ENCODE peak calls at places on chromosome 19, in six cellular contexts. One of them, this sample, is unnamed.

GRCh38 chr19:14267224-14267741 is 61.3 kb upstream of the ADGRL1 start:
- DNase-seq in H9: no peak
- DNase-seq in IMR-90: no peak
- DNase-seq in H1: no peak
- DNase-seq in neuronal stem cell: no peak
- DNase-seq in trophoblast cell: no peak
- DNase-seq in this sample: no peak

GRCh38 chr19:29371766-29372415 is 153.9 kb upstream of the VSTM2B start:
- DNase-seq in H9: peak
- DNase-seq in IMR-90: no peak
- DNase-seq in H1: no peak
- DNase-seq in neuronal stem cell: no peak
- DNase-seq in trophoblast cell: no peak
- DNase-seq in this sample: no peak

GRCh38 chr19:33384983-33385382 is 11.5 kb downstream of the CEBPG start:
- DNase-seq in H9: no peak
- DNase-seq in IMR-90: no peak
- DNase-seq in H1: no peak
- DNase-seq in neuronal stem cell: no peak
- DNase-seq in trophoblast cell: no peak
- DNase-seq in this sample: no peak

GRCh38 chr19:35901854-35902661 is at the start of gene HCST:
- DNase-seq in H9: no peak
- DNase-seq in IMR-90: peak
- DNase-seq in H1: no peak
- DNase-seq in neuronal stem cell: no peak
- DNase-seq in trophoblast cell: peak
- DNase-seq in this sample: no peak

GRCh38 chr19:28498404-28498976 is 714.5 kb downstream of the UQCRFS1 start:
- DNase-seq in H9: no peak
- DNase-seq in IMR-90: no peak
- DNase-seq in H1: no peak
- DNase-seq in neuronal stem cell: no peak
- DNase-seq in trophoblast cell: no peak
- DNase-seq in this sample: no peak

GRCh38 chr19:30371157-30371845 is 883 bp upstream of the ZNF536 start:
- DNase-seq in H9: no peak
- DNase-seq in IMR-90: no peak
- DNase-seq in H1: no peak
- DNase-seq in neuronal stem cell: no peak
- DNase-seq in trophoblast cell: no peak
- DNase-seq in this sample: no peak

GRCh38 chr19:42317535-42317934 is 4.4 kb downstream of the TMEM145 start:
- DNase-seq in H9: no peak
- DNase-seq in IMR-90: no peak
- DNase-seq in H1: no peak
- DNase-seq in neuronal stem cell: no peak
- DNase-seq in trophoblast cell: no peak
- DNase-seq in this sample: no peak

GRCh38 chr19:18776288-18776594 is 14.9 kb downstream of the COMP start:
- DNase-seq in H9: no peak
- DNase-seq in IMR-90: peak
- DNase-seq in H1: no peak
- DNase-seq in neuronal stem cell: no peak
- DNase-seq in trophoblast cell: no peak
- DNase-seq in this sample: peak

GRCh38 chr19:11339254-11340098 is at the start of gene RAB3D:
- DNase-seq in H9: peak
- DNase-seq in IMR-90: peak
- DNase-seq in H1: peak
- DNase-seq in neuronal stem cell: peak
- DNase-seq in trophoblast cell: peak
- DNase-seq in this sample: peak

GRCh38 chr19:44542671-44543070 is 13.2 kb upstream of the CEACAM20 start:
- DNase-seq in H9: no peak
- DNase-seq in IMR-90: no peak
- DNase-seq in H1: no peak
- DNase-seq in neuronal stem cell: no peak
- DNase-seq in trophoblast cell: no peak
- DNase-seq in this sample: no peak

GRCh38 chr19:57887195-57887941 is 1.5 kb downstream of the ZNF814 start:
- DNase-seq in H9: peak
- DNase-seq in IMR-90: no peak
- DNase-seq in H1: peak
- DNase-seq in neuronal stem cell: peak
- DNase-seq in trophoblast cell: peak
- DNase-seq in this sample: peak

GRCh38 chr19:39432677-39433025 is 3.1 kb downstream of the RPS16 start:
- DNase-seq in H9: no peak
- DNase-seq in IMR-90: no peak
- DNase-seq in H1: no peak
- DNase-seq in neuronal stem cell: no peak
- DNase-seq in trophoblast cell: no peak
- DNase-seq in this sample: no peak

GRCh38 chr19:41223431-41224234 is 4.6 kb downstream of the AXL start:
- DNase-seq in H9: peak
- DNase-seq in IMR-90: peak
- DNase-seq in H1: peak
- DNase-seq in neuronal stem cell: peak
- DNase-seq in trophoblast cell: no peak
- DNase-seq in this sample: peak

GRCh38 chr19:1491849-1492170 is 829 bp downstream of the REEP6 start:
- DNase-seq in H9: no peak
- DNase-seq in IMR-90: no peak
- DNase-seq in H1: no peak
- DNase-seq in neuronal stem cell: no peak
- DNase-seq in trophoblast cell: no peak
- DNase-seq in this sample: no peak
- H2AK5ac ChIP-seq in H9: no peak
- H2AK5ac ChIP-seq in IMR-90: no peak
- H2AK5ac ChIP-seq in H1: no peak
- H2AK5ac ChIP-seq in neuronal stem cell: peak
- H2AK5ac ChIP-seq in trophoblast cell: no peak
- H2AK5ac ChIP-seq in this sample: no peak

GRCh38 chr19:4971816-4972495 is 3.0 kb downstream of the KDM4B start:
- DNase-seq in H9: no peak
- DNase-seq in IMR-90: no peak
- DNase-seq in H1: no peak
- DNase-seq in neuronal stem cell: no peak
- DNase-seq in trophoblast cell: no peak
- DNase-seq in this sample: no peak

GRCh38 chr19:4977299-4978174 is 8.6 kb downstream of the KDM4B start:
- DNase-seq in H9: no peak
- DNase-seq in IMR-90: peak
- DNase-seq in H1: no peak
- DNase-seq in neuronal stem cell: no peak
- DNase-seq in trophoblast cell: peak
- DNase-seq in this sample: peak

GRCh38 chr19:4972509-4973230 is 3.8 kb downstream of the KDM4B start:
- DNase-seq in H9: no peak
- DNase-seq in IMR-90: peak
- DNase-seq in H1: no peak
- DNase-seq in neuronal stem cell: no peak
- DNase-seq in trophoblast cell: peak
- DNase-seq in this sample: no peak

GRCh38 chr19:4976412-4977298 is 7.7 kb downstream of the KDM4B start:
- DNase-seq in H9: peak
- DNase-seq in IMR-90: peak
- DNase-seq in H1: no peak
- DNase-seq in neuronal stem cell: no peak
- DNase-seq in trophoblast cell: peak
- DNase-seq in this sample: peak

DNA sequence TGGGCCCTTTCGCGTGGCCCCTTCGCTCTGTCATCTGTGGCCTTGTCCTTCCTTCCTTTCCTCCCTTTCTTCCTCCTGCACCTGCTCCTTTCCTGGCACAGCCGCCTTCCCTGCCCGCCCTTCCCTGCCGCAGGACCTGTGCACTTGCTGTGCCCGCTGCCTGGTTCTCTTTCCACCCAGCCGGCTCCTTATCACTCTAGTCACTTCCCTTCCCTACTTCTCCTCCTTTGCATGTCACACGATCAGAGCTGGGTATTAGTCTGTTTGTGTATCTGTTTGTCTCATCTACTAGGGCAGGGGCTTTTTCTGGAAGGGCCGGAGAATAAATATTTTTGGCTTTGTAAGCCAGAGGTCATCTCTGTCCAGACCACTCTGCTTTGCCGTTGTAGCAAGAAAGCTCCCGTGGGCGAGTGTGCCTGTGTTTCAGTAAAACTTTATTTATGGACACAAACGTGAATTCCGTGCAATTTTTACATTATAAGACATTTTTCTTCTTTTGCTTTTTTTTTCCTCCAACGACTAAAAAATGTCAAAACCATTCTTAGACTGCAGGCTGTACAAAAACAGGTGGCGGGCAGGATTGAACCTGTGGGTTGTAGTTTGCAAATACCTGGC is 6.0 kb downstream of the KDM4B start:
- DNase-seq in H9: no peak
- DNase-seq in IMR-90: no peak
- DNase-seq in H1: no peak
- DNase-seq in neuronal stem cell: no peak
- DNase-seq in trophoblast cell: peak
- DNase-seq in this sample: no peak
- H3K27ac ChIP-seq in H9: no peak
- H3K27ac ChIP-seq in IMR-90: no peak
- H3K27ac ChIP-seq in H1: no peak
- H3K27ac ChIP-seq in neuronal stem cell: no peak
- H3K27ac ChIP-seq in trophoblast cell: peak
- H3K27ac ChIP-seq in this sample: no peak

DNA sequence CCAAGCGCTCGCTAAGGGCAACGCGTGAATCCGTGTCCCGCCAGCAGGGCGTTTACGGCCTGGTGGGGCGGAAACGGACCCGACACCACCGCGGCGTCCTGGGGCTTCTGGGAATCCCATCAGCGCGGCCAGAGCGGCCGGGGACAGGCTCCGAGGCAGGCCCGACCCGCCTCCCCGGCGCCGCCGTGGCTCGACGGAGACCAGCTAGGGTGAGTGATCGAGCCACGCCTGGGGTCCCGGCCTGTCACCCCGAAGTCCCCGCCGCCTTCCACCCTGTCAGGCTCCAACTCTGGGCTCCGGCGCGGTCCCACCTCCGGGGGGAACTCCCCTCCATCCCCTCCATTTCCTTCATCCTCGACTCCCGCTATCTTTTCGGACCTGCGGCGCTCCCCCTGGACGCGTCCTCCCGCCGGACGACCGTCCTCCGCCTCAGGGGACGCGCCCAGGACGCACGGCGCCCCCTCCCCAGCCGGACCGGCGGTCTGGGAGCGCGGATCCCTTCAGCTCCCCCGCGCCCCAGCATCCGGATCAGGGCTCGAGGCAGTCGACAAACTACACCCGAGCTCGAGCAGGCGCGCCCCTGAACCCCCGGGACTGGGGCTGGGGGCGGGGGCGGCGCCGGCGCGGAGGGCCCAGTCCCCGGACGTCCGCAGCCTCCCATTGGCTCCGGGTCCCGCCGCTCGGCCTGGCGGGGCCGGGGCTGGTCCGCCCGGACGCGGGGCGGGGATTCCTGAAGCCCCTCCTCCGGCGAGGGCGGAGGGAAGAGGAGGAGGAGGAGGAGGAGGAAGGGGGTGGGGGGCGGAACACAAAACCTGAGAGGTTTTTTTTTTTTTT is 643 bp upstream of the BICRA start:
- DNase-seq in H9: peak
- DNase-seq in IMR-90: peak
- DNase-seq in H1: peak
- DNase-seq in neuronal stem cell: peak
- DNase-seq in trophoblast cell: peak
- DNase-seq in this sample: peak
- H3K23ac ChIP-seq in H9: no peak
- H3K23ac ChIP-seq in IMR-90: peak
- H3K23ac ChIP-seq in H1: no peak
- H3K23ac ChIP-seq in neuronal stem cell: peak
- H3K23ac ChIP-seq in trophoblast cell: no peak
- H3K23ac ChIP-seq in this sample: peak

GRCh38 chr19:9057505-9058258 is 29.2 kb upstream of the OR1M1 start:
- DNase-seq in H9: no peak
- DNase-seq in IMR-90: no peak
- DNase-seq in H1: no peak
- DNase-seq in neuronal stem cell: no peak
- DNase-seq in trophoblast cell: no peak
- DNase-seq in this sample: no peak
- H2AK5ac ChIP-seq in H9: no peak
- H2AK5ac ChIP-seq in IMR-90: no peak
- H2AK5ac ChIP-seq in H1: no peak
- H2AK5ac ChIP-seq in neuronal stem cell: no peak
- H2AK5ac ChIP-seq in trophoblast cell: no peak
- H2AK5ac ChIP-seq in this sample: no peak

GRCh38 chr19:16359964-16360363 is 35.3 kb downstream of the KLF2 start:
- DNase-seq in H9: no peak
- DNase-seq in IMR-90: no peak
- DNase-seq in H1: no peak
- DNase-seq in neuronal stem cell: no peak
- DNase-seq in trophoblast cell: no peak
- DNase-seq in this sample: no peak

GRCh38 chr19:16360738-16361137 is 36.1 kb downstream of the KLF2 start:
- DNase-seq in H9: no peak
- DNase-seq in IMR-90: no peak
- DNase-seq in H1: no peak
- DNase-seq in neuronal stem cell: no peak
- DNase-seq in trophoblast cell: no peak
- DNase-seq in this sample: no peak

GRCh38 chr19:16358456-16358855 is 33.8 kb downstream of the KLF2 start:
- DNase-seq in H9: no peak
- DNase-seq in IMR-90: no peak
- DNase-seq in H1: no peak
- DNase-seq in neuronal stem cell: no peak
- DNase-seq in trophoblast cell: no peak
- DNase-seq in this sample: no peak

GRCh38 chr19:16361254-16361653 is 36.6 kb downstream of the KLF2 start:
- DNase-seq in H9: no peak
- DNase-seq in IMR-90: no peak
- DNase-seq in H1: no peak
- DNase-seq in neuronal stem cell: no peak
- DNase-seq in trophoblast cell: no peak
- DNase-seq in this sample: no peak

DNA sequence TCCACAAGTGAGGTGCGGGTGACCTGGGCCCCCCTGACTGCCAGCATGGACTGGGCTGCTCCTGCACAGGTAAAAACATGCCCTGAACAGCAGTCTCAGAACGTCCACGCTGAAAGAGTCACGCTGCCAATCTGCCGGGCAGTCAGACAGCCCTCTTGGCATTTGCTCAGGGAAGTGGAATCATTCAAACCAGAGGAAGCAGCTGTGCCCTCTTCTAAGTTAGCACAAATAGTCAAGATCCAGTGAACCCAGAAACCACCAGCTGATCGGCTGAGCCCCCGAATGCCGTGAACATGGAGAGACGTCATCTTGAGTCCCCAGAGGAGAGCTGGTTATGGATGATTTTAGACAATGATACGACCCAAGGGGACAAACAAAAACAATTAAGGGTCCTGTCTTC is 34.4 kb downstream of the KLF2 start:
- DNase-seq in H9: no peak
- DNase-seq in IMR-90: no peak
- DNase-seq in H1: no peak
- DNase-seq in neuronal stem cell: no peak
- DNase-seq in trophoblast cell: no peak
- DNase-seq in this sample: no peak
- H3K27ac ChIP-seq in H9: no peak
- H3K27ac ChIP-seq in IMR-90: no peak
- H3K27ac ChIP-seq in H1: no peak
- H3K27ac ChIP-seq in neuronal stem cell: no peak
- H3K27ac ChIP-seq in trophoblast cell: no peak
- H3K27ac ChIP-seq in this sample: no peak